ENCODE peak calls at places on chromosomes 16 and 17, in eight cellular contexts. F, C, D, U, Y, N, V and Z are unnamed samples.

GRCh38 chr16:85417156-85417860 is 195.8 kb upstream of the GSE1 start:
- DNase-seq in Y (no peak), C (no peak), D (peak; percentile 7), U (no peak), N (no peak), V (no peak), F (no peak), Z (no peak)

GRCh38 chr17:49646391-49647255 is 31.3 kb downstream of the SPOP start:
- DNase-seq in D (no peak), C (no peak), Y (peak; percentile 29), N (no peak), U (no peak), V (no peak), F (no peak), Z (peak; percentile 69)

GRCh38 chr16:78448658-78449327 is 349.3 kb downstream of the WWOX start:
- DNase-seq in C (no peak), F (no peak), N (no peak), V (no peak), D (no peak), U (no peak), Y (no peak), Z (no peak)

GRCh38 chr17:1455291-1455747 is 713 bp downstream of the CRK start:
- DNase-seq in U (peak; percentile 68), N (peak; percentile 87), Y (no peak), F (peak; percentile 70), D (peak; percentile 68), C (peak; percentile 67), V (peak; percentile 70), Z (no peak)

GRCh38 chr16:72722552-72722951 is 325.4 kb downstream of the ZFHX3 start:
- DNase-seq in U (no peak), V (no peak), C (no peak), F (no peak), D (no peak), Y (no peak), N (no peak), Z (no peak)

GRCh38 chr16:9489823-9490467 is 398.5 kb downstream of the HAPSTR1 start:
- DNase-seq in D (peak; percentile 66), Y (no peak), N (no peak), C (no peak), V (no peak), U (no peak), F (peak; percentile 56), Z (no peak)

GRCh38 chr17:61363601-61364462 is 35.8 kb upstream of the TBX2 start:
- DNase-seq in D (no peak), V (no peak), C (no peak), Y (no peak), N (no peak), U (no peak), F (no peak), Z (no peak)

GRCh38 chr17:1413281-1413791 is 13.3 kb upstream of the YWHAE start:
- DNase-seq in Y (no peak), U (peak; percentile 38), F (peak; percentile 68), V (no peak), D (peak; percentile 82), N (no peak), C (peak; percentile 85), Z (peak; percentile 60)

GRCh38 chr17:40130352-40131042 is 8.7 kb downstream of the MSL1 start:
- DNase-seq in N (no peak), V (no peak), D (no peak), C (no peak), Y (no peak), U (no peak), F (no peak), Z (no peak)

GRCh38 chr17:82300707-82301270 is 16.6 kb downstream of the CD7 start:
- DNase-seq in N (no peak), F (peak; percentile 72), Y (no peak), D (peak; percentile 66), U (peak; percentile 72), C (peak; percentile 79), V (peak; percentile 67), Z (no peak)

GRCh38 chr16:55123652-55124051 is 193.0 kb downstream of the IRX5 start:
- DNase-seq in V (no peak), C (no peak), U (no peak), Y (no peak), D (no peak), F (no peak), N (no peak), Z (no peak)

GRCh38 chr16:85350973-85351372 is 238.7 kb upstream of the CIBAR2 start:
- DNase-seq in F (peak; percentile 78), U (peak; percentile 95), C (peak; percentile 93), N (peak; percentile 92), D (peak; percentile 83), V (peak; percentile 97), Y (peak; percentile 92), Z (peak; percentile 63)

GRCh38 chr17:39359994-39360393 is 41.4 kb downstream of the FBXL20 start:
- DNase-seq in N (no peak), F (no peak), Y (no peak), C (no peak), V (no peak), U (no peak), D (no peak), Z (no peak)

GRCh38 chr16:1975432-1976215 is 3.8 kb downstream of the TBL3 start:
- DNase-seq in F (no peak), Y (no peak), U (no peak), D (no peak), N (no peak), V (no peak), C (peak; percentile 21), Z (no peak)
- H3K27ac ChIP-seq in F (no peak overlapping the region), Y (no peak overlapping the region), U (no peak overlapping the region), D (no peak overlapping the region), N (no peak overlapping the region), V (no peak overlapping the region), C (no peak overlapping the region), Z (no peak overlapping the region)

GRCh38 chr16:80230328-80231117 is 310.3 kb upstream of the DYNLRB2 start:
- DNase-seq in C (no peak), V (no peak), D (no peak), N (no peak), Y (no peak), U (no peak), F (no peak), Z (no peak)

GRCh38 chr16:80231888-80232287 is 308.9 kb upstream of the DYNLRB2 start:
- DNase-seq in Y (peak; percentile 38), D (no peak), V (no peak), N (no peak), F (no peak), U (no peak), C (no peak), Z (no peak)

GRCh38 chr16:80231118-80231515 is 309.7 kb upstream of the DYNLRB2 start:
- DNase-seq in V (no peak), U (no peak), D (no peak), N (no peak), F (no peak), C (no peak), Y (no peak), Z (no peak)

GRCh38 chr16:80226499-80226898 is 314.3 kb upstream of the DYNLRB2 start:
- DNase-seq in C (no peak), F (no peak), D (no peak), N (no peak), Y (no peak), U (no peak), V (no peak), Z (no peak)
- TF ChIP-seq CTCF in C (no peak), F (no peak), D (no peak), N (no peak), Y (no peak), U (no peak), V (no peak), Z (no peak)

GRCh38 chr16:49597796-49598195 is 224.2 kb downstream of the C16orf78 start:
- DNase-seq in V (no peak), D (no peak), Y (no peak), U (no peak), F (no peak), N (no peak), C (no peak), Z (no peak)

GRCh38 chr16:49598386-49599170 is 225.0 kb downstream of the C16orf78 start:
- DNase-seq in U (no peak), C (no peak), V (no peak), F (no peak), N (peak; percentile 35), Y (no peak), D (no peak), Z (no peak)

GRCh38 chr16:49596699-49597291 is 223.2 kb downstream of the C16orf78 start:
- DNase-seq in N (no peak), U (no peak), F (no peak), V (no peak), Y (no peak), C (no peak), D (no peak), Z (no peak)

GRCh38 chr16:49594706-49595534 is 221.3 kb downstream of the C16orf78 start:
- DNase-seq in N (no peak), C (no peak), D (no peak), U (no peak), V (no peak), Y (no peak), F (no peak), Z (no peak)

DNA sequence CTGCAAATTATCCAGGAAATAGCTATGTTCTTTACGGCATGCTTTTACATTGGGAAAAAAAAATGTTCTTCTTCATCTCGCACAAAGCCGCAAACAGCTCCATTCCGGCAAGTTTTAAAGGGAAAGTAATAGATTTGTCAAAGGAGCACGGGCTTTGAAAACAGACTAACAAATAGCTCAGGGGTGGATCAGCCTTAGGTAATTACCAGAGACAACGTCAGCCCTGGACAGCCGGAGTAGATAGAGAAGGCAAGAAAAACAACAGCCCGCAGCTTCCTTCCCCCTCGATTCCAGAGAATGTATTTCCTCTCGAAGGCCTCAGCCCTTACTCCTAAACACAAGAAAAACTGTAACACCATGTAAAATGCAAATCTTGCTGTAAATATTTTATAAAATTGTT is 222.5 kb downstream of the C16orf78 start:
- DNase-seq in V (no peak), F (no peak), Y (no peak), D (no peak), C (no peak), N (no peak), U (no peak), Z (no peak)
- H3K27ac ChIP-seq in V (peak overlapping the region; percentile 32), F (peak overlapping the region; percentile 48), Y (no peak overlapping the region), D (peak overlapping the region; percentile 56), C (no peak overlapping the region), N (no peak overlapping the region), U (no peak overlapping the region), Z (no peak overlapping the region)

GRCh38 chr16:69830534-69831211 is 68.5 kb downstream of the WWP2 start:
- DNase-seq in D (no peak), Y (no peak), F (no peak), V (no peak), U (no peak), C (no peak), N (no peak), Z (no peak)
- TF ChIP-seq CTCF in D (no peak), Y (no peak), F (no peak), V (no peak), U (no peak), C (no peak), N (no peak), Z (no peak)

GRCh38 chr17:10069301-10069700 is 129.1 kb downstream of the GAS7 start:
- DNase-seq in V (no peak), D (peak; percentile 61), F (no peak), Y (no peak), C (no peak), U (no peak), N (no peak), Z (no peak)
- H3K27ac ChIP-seq in V (peak overlapping the region; percentile 84), D (peak overlapping the region; percentile 76), F (peak overlapping the region; percentile 55), Y (no peak overlapping the region), C (no peak overlapping the region), U (no peak overlapping the region), N (peak overlapping the region; percentile 77), Z (no peak overlapping the region)

GRCh38 chr16:12147681-12148479 is 171.3 kb downstream of the SNX29 start:
- DNase-seq in N (no peak), D (peak; percentile 25), C (no peak), U (no peak), V (no peak), Y (no peak), F (no peak), Z (no peak)
- TF ChIP-seq CTCF in N (no peak), D (peak; percentile 16), C (no peak), U (no peak), V (no peak), Y (no peak), F (no peak), Z (no peak)